ENCODE peak calls at places on chromosomes 2 and 18, in five cellular contexts. One of them, this sample, is unnamed. For H3K9me3, the result is how much of the 10 kb centered on the place peaks cover.

GRCh38 chr2:224682121-224682520 is 34.0 kb downstream of the CCDC195 start:
- DNase-seq in mammary epithelial cell: no peak
- DNase-seq in right atrium auricular region: no peak
- DNase-seq in aorta: no peak
- DNase-seq in right cardiac atrium: no peak
- DNase-seq in this sample: no peak

GRCh38 chr2:219886615-219887014 is 259.2 kb downstream of the SLC4A3 start:
- DNase-seq in right cardiac atrium: no peak
- DNase-seq in aorta: no peak
- DNase-seq in mammary epithelial cell: peak
- DNase-seq in right atrium auricular region: no peak
- DNase-seq in this sample: no peak

GRCh38 chr2:188326669-188327301 is 35.1 kb downstream of the GULP1 start:
- DNase-seq in right atrium auricular region: no peak
- DNase-seq in aorta: no peak
- DNase-seq in right cardiac atrium: no peak
- DNase-seq in mammary epithelial cell: no peak
- DNase-seq in this sample: no peak

GRCh38 chr2:190717764-190718651 is 69.1 kb downstream of the NAB1 start:
- DNase-seq in mammary epithelial cell: no peak
- DNase-seq in aorta: no peak
- DNase-seq in right atrium auricular region: no peak
- DNase-seq in right cardiac atrium: no peak
- DNase-seq in this sample: no peak

GRCh38 chr18:45374878-45375630 is 240.2 kb upstream of the SLC14A2 start:
- DNase-seq in right atrium auricular region: no peak
- DNase-seq in aorta: no peak
- DNase-seq in mammary epithelial cell: peak
- DNase-seq in right cardiac atrium: no peak
- DNase-seq in this sample: no peak

GRCh38 chr2:216533504-216534068 is 34.9 kb downstream of the RPL37A start:
- DNase-seq in aorta: no peak
- DNase-seq in mammary epithelial cell: peak
- DNase-seq in right cardiac atrium: no peak
- DNase-seq in right atrium auricular region: no peak
- DNase-seq in this sample: no peak

GRCh38 chr2:105361132-105361889 is 24.0 kb downstream of the C2orf49 start:
- DNase-seq in right cardiac atrium: no peak
- DNase-seq in aorta: no peak
- DNase-seq in right atrium auricular region: no peak
- DNase-seq in mammary epithelial cell: no peak
- DNase-seq in this sample: no peak

GRCh38 chr2:231394201-231395141 is 1.0 kb upstream of the B3GNT7 start:
- DNase-seq in right atrium auricular region: no peak
- DNase-seq in aorta: no peak
- DNase-seq in right cardiac atrium: no peak
- DNase-seq in mammary epithelial cell: no peak
- DNase-seq in this sample: no peak

GRCh38 chr18:12571617-12572016 is 86.3 kb downstream of the SPIRE1 start:
- DNase-seq in right cardiac atrium: no peak
- DNase-seq in aorta: no peak
- DNase-seq in mammary epithelial cell: no peak
- DNase-seq in right atrium auricular region: no peak
- DNase-seq in this sample: no peak

GRCh38 chr2:109269956-109270757 is 141.2 kb downstream of the SH3RF3 start:
- DNase-seq in right atrium auricular region: no peak
- DNase-seq in mammary epithelial cell: no peak
- DNase-seq in right cardiac atrium: no peak
- DNase-seq in aorta: no peak
- DNase-seq in this sample: no peak

GRCh38 chr18:7290077-7290476 is 59.2 kb downstream of the LRRC30 start:
- DNase-seq in right cardiac atrium: no peak
- DNase-seq in mammary epithelial cell: no peak
- DNase-seq in right atrium auricular region: no peak
- DNase-seq in aorta: no peak
- DNase-seq in this sample: no peak

DNA sequence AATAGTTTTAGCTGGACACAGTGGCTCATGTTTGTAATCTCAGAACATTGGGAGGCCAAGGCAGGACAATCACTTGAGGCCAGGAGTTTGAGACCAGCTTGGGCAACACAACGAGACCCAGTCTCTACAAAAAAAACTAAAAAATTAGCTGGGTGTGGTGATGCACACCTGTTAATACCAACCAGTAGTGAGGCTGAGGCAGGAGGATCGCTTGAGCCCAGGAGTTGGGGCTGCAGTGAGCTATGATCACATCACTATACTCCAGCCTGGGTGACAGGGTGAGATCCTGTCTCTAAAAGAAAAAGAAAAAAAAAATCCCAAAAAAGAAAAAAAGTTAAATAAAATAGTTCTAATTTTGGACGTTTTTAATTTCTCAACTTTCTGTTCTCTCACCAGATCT is 68.7 kb downstream of the MAP4K3 start:
- DNase-seq in right atrium auricular region: no peak
- DNase-seq in aorta: no peak
- DNase-seq in mammary epithelial cell: no peak
- DNase-seq in right cardiac atrium: no peak
- DNase-seq in this sample: no peak
- H3K9me3 ChIP-seq in right atrium auricular region: under half
- H3K9me3 ChIP-seq in aorta: under half
- H3K9me3 ChIP-seq in mammary epithelial cell: under half
- H3K9me3 ChIP-seq in right cardiac atrium: under half
- H3K9me3 ChIP-seq in this sample: under half

DNA sequence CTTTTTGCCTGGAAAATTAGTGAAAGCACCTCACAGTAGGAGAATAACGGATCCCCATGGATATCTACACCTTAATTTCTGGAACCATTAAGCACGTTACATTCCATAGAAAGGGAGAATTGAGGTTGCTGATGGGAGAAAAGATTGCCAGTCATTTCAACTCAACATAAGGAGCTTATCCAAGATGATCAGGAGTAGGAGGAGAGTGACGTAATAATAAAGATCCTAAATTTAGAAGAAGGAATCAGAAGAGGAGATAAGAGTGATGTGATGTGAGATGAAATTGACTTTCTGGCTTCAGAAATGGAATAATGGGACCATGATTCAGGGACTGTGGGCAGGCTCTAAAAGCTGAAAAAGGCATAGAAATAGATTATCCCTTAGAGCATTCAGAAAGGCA is 1017.8 kb upstream of the CHAC2 start:
- DNase-seq in mammary epithelial cell: no peak
- DNase-seq in right cardiac atrium: no peak
- DNase-seq in aorta: no peak
- DNase-seq in right atrium auricular region: no peak
- DNase-seq in this sample: no peak
- H3K9me3 ChIP-seq in mammary epithelial cell: under half
- H3K9me3 ChIP-seq in right cardiac atrium: under half
- H3K9me3 ChIP-seq in aorta: under half
- H3K9me3 ChIP-seq in right atrium auricular region: under half
- H3K9me3 ChIP-seq in this sample: under half

GRCh38 chr18:79732721-79733025 is 53.1 kb downstream of the CTDP1 start:
- DNase-seq in right atrium auricular region: no peak
- DNase-seq in mammary epithelial cell: no peak
- DNase-seq in right cardiac atrium: no peak
- DNase-seq in aorta: no peak
- DNase-seq in this sample: no peak

GRCh38 chr18:79730804-79731203 is 51.2 kb downstream of the CTDP1 start:
- DNase-seq in aorta: no peak
- DNase-seq in right atrium auricular region: no peak
- DNase-seq in right cardiac atrium: no peak
- DNase-seq in mammary epithelial cell: no peak
- DNase-seq in this sample: no peak

GRCh38 chr18:79735071-79735980 is 55.7 kb downstream of the CTDP1 start:
- DNase-seq in mammary epithelial cell: no peak
- DNase-seq in right cardiac atrium: no peak
- DNase-seq in aorta: peak
- DNase-seq in right atrium auricular region: no peak
- DNase-seq in this sample: no peak

GRCh38 chr18:79733996-79734770 is 54.6 kb downstream of the CTDP1 start:
- DNase-seq in right atrium auricular region: peak
- DNase-seq in mammary epithelial cell: no peak
- DNase-seq in right cardiac atrium: no peak
- DNase-seq in aorta: peak
- DNase-seq in this sample: no peak

DNA sequence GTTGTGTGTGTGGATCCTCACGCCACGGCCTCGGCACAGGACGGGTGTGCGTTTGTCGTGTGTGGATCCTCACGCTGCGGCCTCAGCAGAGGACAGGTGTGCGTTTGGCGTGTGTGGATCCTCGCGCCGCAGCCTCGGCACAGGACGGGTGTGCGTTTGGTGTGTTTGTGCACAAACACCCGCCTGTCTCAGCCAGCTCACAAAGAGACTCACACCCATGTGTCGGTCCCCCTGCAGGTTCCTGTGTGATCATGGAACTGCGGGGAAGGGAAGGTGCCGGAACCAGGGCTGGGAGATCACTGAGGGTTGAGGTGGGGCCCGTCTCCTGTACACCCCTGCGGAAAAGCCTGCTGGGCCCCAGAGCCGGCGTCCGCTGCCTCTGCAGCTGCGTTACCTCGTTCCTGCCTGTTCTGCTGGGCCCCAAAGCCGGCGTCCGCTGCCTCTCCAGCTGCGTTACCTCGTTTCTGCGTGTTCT is 53.6 kb downstream of the CTDP1 start:
- DNase-seq in right cardiac atrium: no peak
- DNase-seq in right atrium auricular region: no peak
- DNase-seq in mammary epithelial cell: no peak
- DNase-seq in aorta: no peak
- DNase-seq in this sample: no peak
- H3K9me3 ChIP-seq in right cardiac atrium: under half
- H3K9me3 ChIP-seq in right atrium auricular region: under half
- H3K9me3 ChIP-seq in mammary epithelial cell: half or more
- H3K9me3 ChIP-seq in aorta: under half
- H3K9me3 ChIP-seq in this sample: under half

DNA sequence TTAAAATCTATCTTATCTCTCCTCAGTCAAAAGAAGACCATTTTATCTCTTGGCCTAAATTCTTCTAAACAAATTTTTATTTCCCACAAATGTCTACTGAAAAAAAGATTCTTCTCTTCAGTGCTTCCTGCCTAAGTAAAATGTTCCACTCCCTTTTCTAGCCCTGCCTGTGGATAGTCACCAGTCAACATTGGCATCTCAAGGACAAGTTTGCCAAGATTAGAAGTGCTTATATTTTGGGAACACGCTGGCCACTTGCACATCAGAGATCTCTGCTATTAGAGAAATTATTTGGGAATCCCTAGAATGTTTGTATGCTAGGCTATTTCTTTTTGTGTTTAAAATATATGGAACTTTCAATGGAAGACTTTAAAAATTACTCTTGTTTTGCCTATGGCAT is 758.2 kb upstream of the CDH7 start:
- DNase-seq in right cardiac atrium: no peak
- DNase-seq in right atrium auricular region: no peak
- DNase-seq in mammary epithelial cell: no peak
- DNase-seq in aorta: no peak
- DNase-seq in this sample: no peak
- H3K9me3 ChIP-seq in right cardiac atrium: under half
- H3K9me3 ChIP-seq in right atrium auricular region: under half
- H3K9me3 ChIP-seq in mammary epithelial cell: under half
- H3K9me3 ChIP-seq in aorta: under half
- H3K9me3 ChIP-seq in this sample: under half

GRCh38 chr18:47901624-47902362 is 28.7 kb downstream of the SMAD2 start:
- DNase-seq in right atrium auricular region: no peak
- DNase-seq in right cardiac atrium: no peak
- DNase-seq in aorta: no peak
- DNase-seq in mammary epithelial cell: peak
- DNase-seq in this sample: no peak
- H3K9me3 ChIP-seq in right atrium auricular region: under half
- H3K9me3 ChIP-seq in right cardiac atrium: under half
- H3K9me3 ChIP-seq in aorta: under half
- H3K9me3 ChIP-seq in mammary epithelial cell: under half
- H3K9me3 ChIP-seq in this sample: under half

GRCh38 chr18:14971461-14972185 is 223.7 kb downstream of the ANKRD30B start:
- DNase-seq in right cardiac atrium: no peak
- DNase-seq in right atrium auricular region: no peak
- DNase-seq in mammary epithelial cell: peak
- DNase-seq in aorta: no peak
- DNase-seq in this sample: no peak

GRCh38 chr18:14965553-14965952 is 217.6 kb downstream of the ANKRD30B start:
- DNase-seq in right atrium auricular region: peak
- DNase-seq in right cardiac atrium: no peak
- DNase-seq in mammary epithelial cell: no peak
- DNase-seq in aorta: no peak
- DNase-seq in this sample: no peak

GRCh38 chr18:14970027-14970426 is 222.1 kb downstream of the ANKRD30B start:
- DNase-seq in right cardiac atrium: no peak
- DNase-seq in mammary epithelial cell: peak
- DNase-seq in aorta: no peak
- DNase-seq in right atrium auricular region: peak
- DNase-seq in this sample: no peak

GRCh38 chr18:14974088-14974487 is 226.1 kb downstream of the ANKRD30B start:
- DNase-seq in right atrium auricular region: peak
- DNase-seq in mammary epithelial cell: peak
- DNase-seq in right cardiac atrium: no peak
- DNase-seq in aorta: no peak
- DNase-seq in this sample: no peak

GRCh38 chr18:14969507-14969906 is 221.5 kb downstream of the ANKRD30B start:
- DNase-seq in right atrium auricular region: peak
- DNase-seq in right cardiac atrium: no peak
- DNase-seq in aorta: no peak
- DNase-seq in mammary epithelial cell: no peak
- DNase-seq in this sample: no peak
- H3K9me3 ChIP-seq in right atrium auricular region: under half
- H3K9me3 ChIP-seq in right cardiac atrium: under half
- H3K9me3 ChIP-seq in aorta: under half
- H3K9me3 ChIP-seq in mammary epithelial cell: under half
- H3K9me3 ChIP-seq in this sample: under half

DNA sequence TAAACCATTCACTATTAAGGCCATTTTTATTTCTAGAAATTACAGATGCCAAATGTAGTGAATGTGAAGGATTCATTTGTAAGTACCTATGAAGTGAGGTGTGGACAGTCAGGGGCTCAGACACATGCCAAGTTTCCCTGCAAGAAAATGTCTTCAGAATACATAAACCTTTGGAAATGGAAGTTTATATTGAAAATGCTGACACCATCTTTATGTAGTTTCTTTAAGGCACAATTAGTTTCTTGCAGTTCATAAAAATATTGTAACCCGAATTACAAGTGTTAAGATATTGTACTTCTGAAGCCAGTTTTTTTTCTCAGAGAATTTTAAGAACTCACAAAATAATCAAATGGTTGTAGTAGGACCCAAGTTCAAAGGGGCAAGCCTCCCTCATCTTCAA is 66.1 kb upstream of the LYPD1 start:
- DNase-seq in aorta: no peak
- DNase-seq in right cardiac atrium: no peak
- DNase-seq in mammary epithelial cell: no peak
- DNase-seq in right atrium auricular region: no peak
- DNase-seq in this sample: no peak
- H3K9me3 ChIP-seq in aorta: under half
- H3K9me3 ChIP-seq in right cardiac atrium: under half
- H3K9me3 ChIP-seq in mammary epithelial cell: under half
- H3K9me3 ChIP-seq in right atrium auricular region: under half
- H3K9me3 ChIP-seq in this sample: under half

GRCh38 chr2:15845294-15845693 is 95.1 kb upstream of the MYCN start:
- DNase-seq in aorta: no peak
- DNase-seq in right atrium auricular region: no peak
- DNase-seq in mammary epithelial cell: no peak
- DNase-seq in right cardiac atrium: no peak
- DNase-seq in this sample: no peak
- H3K9me3 ChIP-seq in aorta: under half
- H3K9me3 ChIP-seq in right atrium auricular region: under half
- H3K9me3 ChIP-seq in mammary epithelial cell: under half
- H3K9me3 ChIP-seq in right cardiac atrium: under half
- H3K9me3 ChIP-seq in this sample: under half

This sample was measured in T-helper 17 cell.